ENCODE peak calls at places on chromosome 19, in ten cellular contexts. G is cardiac fibroblast, U is left ventricle myocardium inferior, T is fibroblast of mammary gland, Y is transverse colon, Z is colonic mucosa, P is foreskin fibroblast, V is fibroblast of villous mesenchyme, S is PC-3, X is GM06990. E is an unnamed sample.

GRCh38 chr19:36821758-36822157 is 16.4 kb downstream of the ZNF790 start:
- DNase-seq in P (no peak), G (no peak), S (no peak), Y (no peak), U (no peak), X (no peak), V (no peak), T (no peak), Z (no peak), E (no peak)

GRCh38 chr19:802497-802887 is 5.2 kb downstream of the PTBP1 start:
- DNase-seq in U (no peak), Z (no peak), P (peak; percentile 36), S (no peak), T (peak; percentile 39), G (peak; percentile 54), X (no peak), V (no peak), Y (no peak), E (peak; percentile 30)

GRCh38 chr19:45597425-45598111 is 4.4 kb downstream of the GPR4 start:
- DNase-seq in T (no peak), Z (no peak), X (no peak), Y (no peak), S (no peak), G (no peak), V (no peak), P (no peak), U (no peak), E (no peak)

GRCh38 chr19:8004723-8005513 is 523 bp downstream of the ELAVL1 start:
- DNase-seq in V (no peak), Z (no peak), X (no peak), G (peak; percentile 33), P (peak; percentile 57), Y (no peak), T (peak; percentile 25), U (no peak), S (peak; percentile 19), E (peak; percentile 24)

GRCh38 chr19:7970716-7971448 is 27.4 kb upstream of the TIMM44 start:
- DNase-seq in X (no peak), V (peak; percentile 38), Z (peak; percentile 29), S (peak; percentile 76), G (peak; percentile 49), Y (peak; percentile 18), P (peak; percentile 69), T (peak; percentile 52), U (no peak), E (peak; percentile 30)

GRCh38 chr19:44626067-44626624 is 12.8 kb downstream of the IGSF23 start:
- DNase-seq in G (peak; percentile 90), T (peak; percentile 94), Z (no peak), X (no peak), V (peak; percentile 89), U (no peak), S (peak; percentile 96), P (peak; percentile 96), Y (no peak), E (peak; percentile 98)

GRCh38 chr19:10420444-10421239 is at the start of gene PDE4A:
- DNase-seq in U (no peak), P (peak; percentile 70), Z (no peak), S (peak; percentile 33), G (peak; percentile 41), X (peak; percentile 81), T (no peak), Y (no peak), V (peak; percentile 40), E (no peak)

GRCh38 chr19:9842834-9843625 is 7.9 kb downstream of the PIN1 start:
- DNase-seq in U (no peak), P (no peak), S (no peak), Z (no peak), X (no peak), Y (no peak), V (no peak), G (no peak), T (no peak), E (no peak)

GRCh38 chr19:17335575-17335974 is 920 bp upstream of the ANO8 start:
- DNase-seq in V (no peak), Z (no peak), U (no peak), P (no peak), G (no peak), Y (no peak), T (no peak), X (no peak), S (peak; percentile 21), E (no peak)

GRCh38 chr19:16381756-16382401 is 57.3 kb downstream of the KLF2 start:
- DNase-seq in S (no peak), G (peak; percentile 94), V (peak; percentile 62), Z (no peak), P (peak; percentile 30), U (peak; percentile 80), X (no peak), Y (peak; percentile 45), T (peak; percentile 86), E (peak; percentile 97)

GRCh38 chr19:41298327-41298964 is 11.5 kb upstream of the CCDC97 start:
- DNase-seq in Z (peak; percentile 45), G (peak; percentile 81), V (peak; percentile 92), U (peak; percentile 79), Y (peak; percentile 78), T (peak; percentile 77), S (no peak), X (no peak), P (peak; percentile 70), E (peak; percentile 63)

GRCh38 chr19:2491130-2491801 is 15.3 kb downstream of the GADD45B start:
- DNase-seq in Z (peak; percentile 97), U (no peak), T (peak; percentile 87), G (peak; percentile 86), Y (peak; percentile 96), P (peak; percentile 91), V (peak; percentile 87), S (peak; percentile 93), X (peak; percentile 66), E (peak; percentile 70)

DNA sequence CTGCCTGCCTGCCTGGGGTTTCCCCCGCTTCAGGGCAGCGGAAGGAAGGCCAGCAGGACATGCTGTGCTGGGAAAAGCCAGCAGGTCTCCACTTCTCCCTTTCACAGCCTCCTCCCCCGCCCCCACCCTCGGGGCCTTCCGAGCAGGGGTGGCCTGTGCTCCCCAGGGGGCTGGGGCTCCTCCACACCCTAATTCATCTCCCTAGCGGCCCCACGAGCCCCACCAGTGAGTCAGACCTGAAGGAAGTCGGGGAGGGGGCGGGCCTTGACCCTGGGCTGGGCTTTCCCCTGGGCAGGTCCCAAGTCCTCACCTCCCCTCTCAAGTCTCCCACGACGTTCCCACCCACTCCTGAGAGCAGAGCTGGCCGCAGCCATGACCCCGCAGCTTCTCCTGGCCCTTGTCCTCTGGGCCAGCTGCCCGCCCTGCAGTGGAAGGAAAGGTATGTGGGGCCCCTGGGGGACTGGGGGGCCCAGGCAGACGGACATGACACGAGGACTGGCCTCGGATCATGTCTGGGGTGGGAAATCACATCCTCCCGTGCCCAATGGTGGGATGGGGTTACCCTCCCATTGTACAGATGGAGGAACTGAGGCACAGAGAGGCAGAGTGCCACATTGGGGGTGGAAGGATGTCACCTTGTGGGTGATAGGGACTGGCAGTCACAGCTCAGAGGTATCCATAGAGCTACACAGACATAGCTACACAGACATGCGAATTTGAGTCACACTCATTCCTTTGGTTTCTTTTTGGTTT is at the start of gene EBI3:
- DNase-seq in T (peak; percentile 24), V (peak; percentile 40), P (peak; percentile 66), Z (no peak), G (peak; percentile 64), X (peak; percentile 89), Y (peak; percentile 34), U (peak; percentile 36), S (no peak), E (peak; percentile 32)
- H3K4me3 ChIP-seq in T (no peak within 1 kb of the TSS), V (peak within 1 kb of the TSS; percentile 12), P (no peak within 1 kb of the TSS), Z (no peak within 1 kb of the TSS), G (no peak within 1 kb of the TSS), X (peak within 1 kb of the TSS; percentile 94), Y (no peak within 1 kb of the TSS), U (peak within 1 kb of the TSS; percentile 17), S (no peak within 1 kb of the TSS), E (no peak within 1 kb of the TSS)

DNA sequence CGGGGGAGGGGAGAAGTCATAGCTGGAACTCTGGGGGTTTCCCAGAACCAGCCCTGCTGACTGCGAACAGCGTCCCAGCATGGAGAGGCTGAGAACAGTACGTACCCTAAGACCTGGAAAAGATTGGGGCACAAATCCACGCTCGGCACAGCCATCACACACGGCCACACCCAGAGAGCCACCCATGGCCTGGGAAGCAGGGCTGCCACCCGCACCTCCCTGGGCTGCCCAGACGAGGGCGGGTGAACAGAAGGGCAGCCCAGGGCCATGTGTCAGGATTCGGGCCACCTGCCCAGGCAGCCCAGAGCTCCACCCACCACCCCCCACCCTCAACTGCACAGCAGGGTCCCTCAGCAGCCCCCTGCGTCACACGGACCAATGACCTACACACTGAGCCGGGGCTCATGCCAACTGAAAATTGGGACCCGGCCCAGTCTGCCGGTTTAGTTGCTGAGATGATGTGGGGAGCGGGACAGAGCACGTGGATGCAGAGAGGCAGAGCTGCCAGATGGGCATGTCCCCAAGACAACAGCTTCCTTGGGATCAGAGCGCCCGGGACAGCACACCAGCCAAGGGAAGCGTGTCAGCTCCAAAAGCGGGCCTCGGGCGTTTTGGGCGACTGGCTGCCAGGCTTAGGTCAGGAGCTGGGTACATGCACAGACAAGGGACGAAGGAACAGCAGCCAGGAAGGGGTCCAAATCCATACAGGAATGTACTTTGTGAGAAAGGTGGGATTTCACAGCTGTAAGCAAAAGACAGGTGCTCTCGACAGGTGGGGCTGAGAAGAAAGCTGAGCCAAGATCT is 8.4 kb downstream of the UBXN6 start:
- DNase-seq in T (peak; percentile 43), X (no peak), V (no peak), P (no peak), S (no peak), Y (no peak), Z (no peak), U (peak; percentile 85), G (no peak), E (peak; percentile 42)
- TF ChIP-seq CTCF in T (no peak), X (no peak), V (no peak), P (no peak), S (no peak), Y (no peak), Z (no peak), U (peak; percentile 46), G (no peak), E (no peak)

GRCh38 chr19:18518639-18519038 is 3.2 kb downstream of the ELL start:
- DNase-seq in Y (no peak), V (no peak), T (no peak), U (no peak), X (no peak), G (no peak), S (no peak), Z (no peak), P (no peak), E (no peak)
- H3K4me3 ChIP-seq in Y (no peak overlapping the region), V (no peak overlapping the region), T (no peak overlapping the region), U (no peak overlapping the region), X (no peak overlapping the region), G (no peak overlapping the region), S (no peak overlapping the region), Z (no peak overlapping the region), P (no peak overlapping the region), E (no peak overlapping the region)

GRCh38 chr19:4609878-4610511 is 29.3 kb upstream of the TNFAIP8L1 start:
- DNase-seq in G (no peak), Y (no peak), Z (no peak), U (peak; percentile 46), T (no peak), V (no peak), S (no peak), X (no peak), P (no peak), E (no peak)
- TF ChIP-seq CTCF in G (no peak), Y (no peak), Z (no peak), U (no peak), T (no peak), V (no peak), S (no peak), X (no peak), P (no peak), E (no peak)

DNA sequence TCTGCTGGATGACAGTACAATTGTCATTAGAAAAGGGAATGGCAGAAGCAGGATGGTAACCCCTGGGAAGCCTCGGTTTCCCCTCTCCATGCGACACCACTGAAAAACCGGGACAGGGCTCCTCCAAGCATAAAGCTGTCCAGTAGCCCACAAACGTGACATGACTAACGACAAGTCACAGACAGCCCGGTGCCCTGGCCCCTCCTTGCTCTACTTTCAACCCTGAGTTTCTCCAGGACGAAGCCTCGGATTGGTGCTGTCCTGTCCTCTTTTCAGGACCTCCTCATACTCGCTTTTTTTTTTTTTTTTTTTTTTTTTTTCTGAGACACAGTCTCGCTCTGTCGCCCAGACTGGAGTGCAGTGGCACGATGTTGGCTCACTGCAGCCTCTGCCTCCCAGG is 16.3 kb downstream of the DPP9 start:
- DNase-seq in U (no peak), T (no peak), V (no peak), G (no peak), S (no peak), Z (no peak), Y (no peak), X (no peak), P (no peak), E (no peak)
- H3K4me3 ChIP-seq in U (no peak overlapping the region), T (no peak overlapping the region), V (no peak overlapping the region), G (no peak overlapping the region), S (no peak overlapping the region), Z (no peak overlapping the region), Y (no peak overlapping the region), X (no peak overlapping the region), P (no peak overlapping the region), E (no peak overlapping the region)

E was measured in fibroblast of the aortic adventitia.